ENCODE peak calls at places on chromosome 5, in nine cellular contexts. W is fibroblast of the aortic adventitia; S is activated CD4-positive, alpha-beta T cell treated with anti-CD3 and anti-CD28 coated beads, Interleukin-2, amount 10 ng/mL, durations not matched to agents 7 days and 5 days; F is body of pancreas; H is activated effector memory CD4-positive, alpha-beta T cell treated with anti-CD3 and anti-CD28 coated beads, Interleukin-2, amount 50 U/mL, for 16 hours; V is ACHN; J is coronary artery; L is fibroblast of mammary gland; X is renal cortical epithelial cell. Y is an unnamed sample.

GRCh38 chr5:83172655-83173054 is 95.3 kb downstream of the XRCC4 start:
- DNase-seq in S (no peak), X (peak; percentile 19), F (no peak), H (no peak), J (no peak), L (peak; percentile 24), V (no peak), W (peak; percentile 18), Y (no peak)

GRCh38 chr5:14269395-14269794 is 126.3 kb downstream of the TRIO start:
- DNase-seq in H (no peak), L (no peak), V (no peak), F (no peak), W (no peak), X (no peak), S (no peak), J (no peak), Y (no peak)

GRCh38 chr5:93017854-93018253 is 563.2 kb downstream of the NR2F1-AS1 start:
- DNase-seq in H (no peak), J (no peak), L (peak; percentile 89), X (peak; percentile 23), S (no peak), F (no peak), W (peak; percentile 53), V (no peak), Y (no peak)

GRCh38 chr5:14557840-14558239 is 23.8 kb upstream of the OTULINL start:
- DNase-seq in F (no peak), H (no peak), X (no peak), V (no peak), S (no peak), W (no peak), J (no peak), L (no peak), Y (no peak)

GRCh38 chr5:40879163-40879942 is 29.9 kb upstream of the C7 start:
- DNase-seq in S (no peak), L (peak; percentile 54), H (no peak), V (peak; percentile 25), J (no peak), W (peak; percentile 63), X (peak; percentile 33), F (no peak), Y (no peak)

GRCh38 chr5:134132372-134133212 is 18.1 kb downstream of the TCF7 start:
- DNase-seq in W (no peak), S (peak; percentile 82), L (no peak), J (no peak), H (peak; percentile 89), F (peak; percentile 5), X (no peak), V (no peak), Y (no peak)

GRCh38 chr5:98110270-98110669 is 663.2 kb upstream of the RGMB start:
- DNase-seq in V (no peak), H (no peak), L (peak; percentile 90), S (no peak), X (no peak), W (peak; percentile 82), F (no peak), J (no peak), Y (no peak)

GRCh38 chr5:157352756-157353340 is 86.9 kb downstream of the CYFIP2 start:
- DNase-seq in S (no peak), X (no peak), J (peak; percentile 14), V (no peak), W (no peak), L (no peak), F (no peak), H (peak; percentile 67), Y (no peak)

GRCh38 chr5:37086466-37087178 is 162.6 kb downstream of the CPLANE1 start:
- DNase-seq in V (no peak), L (peak; percentile 65), W (peak; percentile 24), J (no peak), S (no peak), F (no peak), H (no peak), X (peak; percentile 45), Y (no peak)

GRCh38 chr5:74386571-74387334 is 253.8 kb downstream of the ENC1 start:
- DNase-seq in V (peak; percentile 77), X (peak; percentile 96), J (no peak), F (no peak), W (peak; percentile 37), H (no peak), S (no peak), L (peak; percentile 19), Y (peak; percentile 34)

GRCh38 chr5:77282337-77283027 is 72.0 kb downstream of the PDE8B start:
- DNase-seq in L (peak; percentile 60), H (no peak), V (no peak), S (no peak), W (no peak), F (peak; percentile 17), J (no peak), X (no peak), Y (no peak)

GRCh38 chr5:131974956-131975726 is 29.7 kb upstream of the MEIKIN start:
- DNase-seq in X (no peak), J (peak; percentile 54), L (no peak), H (no peak), S (peak; percentile 65), W (no peak), V (no peak), F (no peak), Y (peak; percentile 81)

GRCh38 chr5:59790399-59791130 is 103.0 kb downstream of the PDE4D start:
- DNase-seq in L (peak; percentile 80), V (peak; percentile 24), W (peak; percentile 29), F (no peak), J (no peak), X (peak; percentile 75), S (no peak), H (no peak), Y (no peak)

GRCh38 chr5:16871746-16872339 is 64.2 kb downstream of the MYO10 start:
- DNase-seq in S (no peak), F (no peak), H (no peak), X (peak; percentile 29), W (peak; percentile 66), L (peak; percentile 90), J (no peak), V (no peak), Y (no peak)

GRCh38 chr5:159031513-159031912 is 68.2 kb downstream of the EBF1 start:
- DNase-seq in S (no peak), L (peak; percentile 59), V (no peak), W (peak; percentile 51), F (no peak), J (no peak), H (no peak), X (no peak), Y (no peak)

GRCh38 chr5:124952079-124952478 is 205.6 kb upstream of the ZNF608 start:
- DNase-seq in S (no peak), V (peak; percentile 5), H (no peak), X (peak; percentile 42), L (peak; percentile 8), F (no peak), J (no peak), W (no peak), Y (no peak)

GRCh38 chr5:179192891-179193470 is 132.8 kb downstream of the ZNF354C start:
- DNase-seq in S (no peak), W (no peak), V (no peak), H (no peak), F (no peak), L (no peak), X (no peak), J (no peak), Y (no peak)

Y was measured in osteocyte.